ENCODE peak calls at places on chromosomes 5 and 9, in six cellular contexts. W is DMS153; E is neuronal stem cell; C is A172; M is nucleus accumbens; Q is stimulated activated CD4-positive, alpha-beta T cell treated with anti-CD3 and anti-CD28 coated beads, Interleukin-1b, Interleukin-23, amount 100 ng/mL, for 4 hours. V is an unnamed sample.

GRCh38 chr5:18238321-18238720 is 604.1 kb downstream of the TAF11L14 start:
- DNase-seq in Q (no peak), M (no peak), W (no peak), E (no peak), C (no peak), V (no peak)

GRCh38 chr9:96441798-96442445 is 8.0 kb upstream of the HABP4 start:
- DNase-seq in Q (no peak), M (no peak), E (no peak), C (peak; percentile 24), W (peak; percentile 24), V (no peak)

GRCh38 chr9:128470560-128470959 is 14.8 kb downstream of the ODF2 start:
- DNase-seq in C (peak; percentile 54), E (no peak), Q (no peak), M (no peak), W (no peak), V (no peak)

GRCh38 chr5:38899936-38900335 is 54.1 kb downstream of the OSMR start:
- DNase-seq in E (no peak), Q (no peak), C (no peak), W (no peak), M (no peak), V (no peak)

GRCh38 chr5:105230516-105230915 is 1667.9 kb upstream of the NUDT12 start:
- DNase-seq in M (no peak), Q (no peak), C (no peak), E (no peak), W (no peak), V (no peak)

GRCh38 chr5:54443264-54443663 is 12.2 kb upstream of the HSPB3 start:
- DNase-seq in W (no peak), C (peak; percentile 44), Q (no peak), E (no peak), M (no peak), V (no peak)

GRCh38 chr9:122075135-122076030 is 17.7 kb downstream of the TTLL11 start:
- DNase-seq in M (no peak), C (no peak), E (no peak), W (no peak), Q (no peak), V (no peak)

GRCh38 chr9:126664893-126665695 is 51.4 kb downstream of the LMX1B start:
- DNase-seq in Q (no peak), C (no peak), M (no peak), W (no peak), E (peak; percentile 65), V (no peak)

GRCh38 chr9:133188006-133188842 is 20.8 kb downstream of the OBP2B start:
- DNase-seq in E (peak; percentile 29), W (peak; percentile 75), M (no peak), C (peak; percentile 15), Q (no peak), V (no peak)

GRCh38 chr5:122656107-122656506 is 118.8 kb upstream of the SNX2 start:
- DNase-seq in M (no peak), W (no peak), Q (no peak), C (no peak), E (no peak), V (no peak)

GRCh38 chr5:93622240-93622885 is 39.3 kb downstream of the NR2F1 start:
- DNase-seq in Q (no peak), C (no peak), E (no peak), M (peak; percentile 51), W (peak; percentile 59), V (peak; percentile 39)

GRCh38 chr5:104652271-104652861 is 1089.8 kb upstream of the NUDT12 start:
- DNase-seq in E (no peak), M (no peak), Q (no peak), C (peak; percentile 39), W (no peak), V (no peak)

GRCh38 chr5:149667084-149667826 is 62.9 kb upstream of the PPARGC1B start:
- DNase-seq in E (no peak), Q (no peak), C (peak; percentile 46), M (no peak), W (no peak), V (no peak)